ENCODE peak calls at places on chromosome 3, in five cellular contexts. G is SIG-M5, V is fibroblast of lung, E is adrenal gland, S is mucosa of gallbladder. A is an unnamed sample.

GRCh38 chr3:170632780-170633179 is 46.9 kb upstream of the SLC7A14 start:
- DNase-seq in G (no peak), S (no peak), V (no peak), E (no peak), A (no peak)

GRCh38 chr3:44428910-44429309 is 48.6 kb downstream of the ZNF445 start:
- DNase-seq in E (no peak), S (no peak), G (no peak), V (no peak), A (no peak)

GRCh38 chr3:64741344-64741743 is 53.5 kb upstream of the ADAMTS9 start:
- DNase-seq in E (peak), S (no peak), V (peak), G (no peak), A (peak)

GRCh38 chr3:28139967-28140634 is 101.3 kb upstream of the CMC1 start:
- DNase-seq in S (peak), G (no peak), E (no peak), V (peak), A (no peak)

GRCh38 chr3:189304465-189305341 is 132.9 kb downstream of the TPRG1 start:
- DNase-seq in E (no peak), V (no peak), G (no peak), S (peak), A (peak)

GRCh38 chr3:4982773-4983738 is 3.8 kb downstream of the BHLHE40 start:
- DNase-seq in E (peak), G (no peak), S (no peak), V (no peak), A (peak)

GRCh38 chr3:184611606-184612304 is 50.2 kb downstream of the EPHB3 start:
- DNase-seq in G (no peak), S (no peak), E (no peak), V (peak), A (no peak)

GRCh38 chr3:128714887-128715496 is 11.0 kb upstream of the RAB7A start:
- DNase-seq in S (no peak), E (no peak), G (peak), V (no peak), A (no peak)

GRCh38 chr3:149473314-149473990 is 1.0 kb upstream of the TM4SF4 start:
- DNase-seq in G (no peak), V (peak), S (peak), E (peak), A (peak)

GRCh38 chr3:174191895-174192294 is 667.2 kb upstream of the NAALADL2 start:
- DNase-seq in E (no peak), V (no peak), G (no peak), S (no peak), A (no peak)

GRCh38 chr3:139940622-139941021 is 5.6 kb downstream of the CLSTN2 start:
- DNase-seq in V (no peak), S (no peak), G (no peak), E (no peak), A (no peak)

GRCh38 chr3:31777092-31777491 is 204.0 kb downstream of the OSBPL10 start:
- DNase-seq in G (no peak), E (no peak), S (no peak), V (no peak), A (no peak)

GRCh38 chr3:52291508-52292181 is 4.0 kb downstream of the GLYCTK start:
- DNase-seq in G (no peak), V (no peak), E (peak), S (no peak), A (peak)

GRCh38 chr3:170941551-170941950 is 33.1 kb upstream of the EIF5A2 start:
- DNase-seq in G (no peak), S (no peak), E (no peak), V (no peak), A (no peak)

GRCh38 chr3:47567149-47567548 is 11.5 kb downstream of the CSPG5 start:
- DNase-seq in E (no peak), S (no peak), G (no peak), V (no peak), A (no peak)

A was measured in thyroid gland.